ENCODE peak calls at places on chromosomes 1 and 21, in five cellular contexts. V is left ventricle myocardium inferior, N is upper lobe of right lung, J is GM20000, E is GM12865. U is an unnamed sample.

GRCh38 chr1:178498896-178499675 is 2.3 kb upstream of the CLEC20A start:
- DNase-seq in V (no peak), N (no peak), J (no peak), E (no peak), U (no peak)

GRCh38 chr1:95086949-95087533 is 14.3 kb upstream of the ALG14 start:
- DNase-seq in V (no peak), N (no peak), J (no peak), E (peak; percentile 37), U (no peak)

GRCh38 chr21:29360799-29361765 is 62.4 kb downstream of the BACH1 start:
- DNase-seq in V (no peak), N (no peak), J (no peak), E (no peak), U (peak; percentile 23)

GRCh38 chr1:10155087-10155712 is 55.2 kb upstream of the KIF1B start:
- DNase-seq in V (no peak), N (no peak), J (no peak), E (no peak), U (no peak)

GRCh38 chr1:194816859-194817258 is 1630.4 kb upstream of the B3GALT2 start:
- DNase-seq in V (no peak), N (no peak), J (no peak), E (no peak), U (no peak)

GRCh38 chr1:198297281-198297680 is 140.5 kb downstream of the NEK7 start:
- DNase-seq in V (no peak), N (no peak), J (no peak), E (no peak), U (no peak)

GRCh38 chr1:201140235-201140940 is 13.4 kb upstream of the ASCL5 start:
- DNase-seq in V (no peak), N (peak; percentile 35), J (no peak), E (no peak), U (no peak)

GRCh38 chr1:26110731-26111529 is 694 bp upstream of the PDIK1L start:
- DNase-seq in V (peak; percentile 80), N (peak; percentile 92), J (peak; percentile 89), E (peak; percentile 85), U (peak; percentile 80)

GRCh38 chr1:205225901-205226765 is 1.6 kb upstream of the TMCC2 start:
- DNase-seq in V (no peak), N (no peak), J (no peak), E (no peak), U (peak; percentile 35)

GRCh38 chr1:241048558-241048957 is 308.4 kb downstream of the RGS7 start:
- DNase-seq in V (no peak), N (no peak), J (no peak), E (no peak), U (no peak)

GRCh38 chr1:184930232-184930631 is 44.1 kb downstream of the NIBAN1 start:
- DNase-seq in V (no peak), N (no peak), J (no peak), E (no peak), U (no peak)
- TF ChIP-seq CTCF in V (no peak), N (no peak), J (no peak), E (no peak), U (no peak)

GRCh38 chr1:114758251-114758832 is 558 bp upstream of the CSDE1 start:
- DNase-seq in V (no peak), N (no peak), J (no peak), E (no peak), U (no peak)
- TF ChIP-seq CTCF in V (no peak), N (no peak), J (no peak), E (no peak), U (no peak)

DNA sequence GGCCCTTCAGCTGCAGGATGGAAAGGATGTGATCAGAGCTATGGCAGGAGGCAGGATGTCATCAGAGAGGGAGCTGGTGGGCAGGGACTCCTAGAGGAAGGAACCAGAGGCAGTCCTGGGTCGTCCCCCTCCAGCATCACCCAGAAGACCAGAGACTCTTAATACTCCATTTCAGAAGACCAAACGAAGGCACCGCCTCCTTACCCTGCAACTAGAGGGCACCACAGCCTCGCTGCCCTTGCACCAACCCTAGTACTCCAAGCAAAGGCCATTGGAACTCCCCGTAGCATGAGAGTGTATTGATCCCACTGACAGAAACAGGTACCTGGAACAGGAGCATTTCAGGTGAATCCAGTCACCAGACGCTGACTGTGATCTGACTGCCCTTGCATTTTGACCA is 598.1 kb downstream of the NPHP4 start:
- DNase-seq in V (no peak), N (no peak), J (no peak), E (no peak), U (peak; percentile 12)
- TF ChIP-seq CTCF in V (no peak), N (no peak), J (no peak), E (no peak), U (no peak)

GRCh38 chr1:200139661-200140250 is 112.2 kb downstream of the NR5A2 start:
- DNase-seq in V (no peak), N (no peak), J (peak; percentile 64), E (peak; percentile 77), U (peak; percentile 45)
- TF ChIP-seq CTCF in V (peak; percentile 71), N (peak; percentile 68), J (peak; percentile 63), E (peak; percentile 64), U (peak; percentile 90)

GRCh38 chr21:36092676-36093075 is 22.9 kb downstream of the CBR1 start:
- DNase-seq in V (no peak), N (no peak), J (no peak), E (no peak), U (no peak)

GRCh38 chr21:36089946-36090345 is 20.1 kb downstream of the CBR1 start:
- DNase-seq in V (no peak), N (no peak), J (no peak), E (no peak), U (no peak)

GRCh38 chr21:36093512-36093911 is 23.7 kb downstream of the CBR1 start:
- DNase-seq in V (no peak), N (no peak), J (no peak), E (no peak), U (no peak)

GRCh38 chr21:36082140-36082742 is 12.4 kb downstream of the CBR1 start:
- DNase-seq in V (no peak), N (no peak), J (no peak), E (no peak), U (no peak)

GRCh38 chr21:36087362-36088138 is 17.7 kb downstream of the CBR1 start:
- DNase-seq in V (no peak), N (no peak), J (no peak), E (no peak), U (no peak)
- TF ChIP-seq CTCF in V (peak; percentile 23), N (no peak), J (no peak), E (peak; percentile 13), U (no peak)

GRCh38 chr1:93448983-93449805 is 1.3 kb downstream of the FNBP1L start:
- DNase-seq in V (no peak), N (peak; percentile 77), J (peak; percentile 25), E (no peak), U (no peak)
- TF ChIP-seq CTCF in V (no peak), N (peak; percentile 7), J (no peak), E (no peak), U (no peak)

GRCh38 chr1:29332204-29332603 is 95.9 kb downstream of the PTPRU start:
- DNase-seq in V (no peak), N (peak; percentile 55), J (no peak), E (peak; percentile 48), U (peak; percentile 52)
- TF ChIP-seq CTCF in V (peak; percentile 25), N (peak; percentile 44), J (peak; percentile 33), E (peak; percentile 62), U (peak; percentile 50)

GRCh38 chr1:229596961-229597699 is 28.8 kb downstream of the TAF5L start:
- DNase-seq in V (peak; percentile 65), N (no peak), J (no peak), E (no peak), U (no peak)
- TF ChIP-seq CTCF in V (peak; percentile 48), N (no peak), J (no peak), E (no peak), U (no peak)